ENCODE peak calls at places on chromosomes 3 and 15, in six cellular contexts. T is lower lobe of right lung, A is heart right ventricle, E is fibroblast of lung, Z is brain microvascular endothelial cell, N is neural progenitor cell. Y is an unnamed sample.

GRCh38 chr3:124158174-124158812 is 166.4 kb upstream of the ROPN1 start:
- DNase-seq in N (no peak), Z (no peak), T (no peak), A (no peak), E (no peak), Y (no peak)

GRCh38 chr15:76161153-76162049 is 101.6 kb downstream of the TMEM266 start:
- DNase-seq in E (peak; percentile 24), N (no peak), A (no peak), Z (no peak), T (no peak), Y (no peak)

GRCh38 chr3:40618158-40618557 is 93.4 kb downstream of the ZNF621 start:
- DNase-seq in E (no peak), T (no peak), A (no peak), N (no peak), Z (no peak), Y (no peak)

GRCh38 chr3:44963571-44964325 is 12.2 kb downstream of the ZDHHC3 start:
- DNase-seq in T (no peak), A (no peak), Z (no peak), E (no peak), N (no peak), Y (no peak)

GRCh38 chr3:48428088-48428862 is 1.6 kb downstream of the PLXNB1 start:
- DNase-seq in N (peak; percentile 77), T (peak; percentile 53), Z (no peak), A (no peak), E (no peak), Y (no peak)

GRCh38 chr3:12139111-12139511 is 19.6 kb downstream of the TIMP4 start:
- DNase-seq in N (peak; percentile 71), A (peak; percentile 39), T (no peak), Z (peak; percentile 73), E (peak; percentile 87), Y (peak; percentile 33)

GRCh38 chr3:170603770-170604510 is 18.1 kb upstream of the SLC7A14 start:
- DNase-seq in Z (peak; percentile 5), E (peak; percentile 38), N (no peak), A (no peak), T (no peak), Y (no peak)

GRCh38 chr3:126752303-126753190 is 48.5 kb downstream of the CHCHD6 start:
- DNase-seq in A (peak; percentile 80), N (peak; percentile 92), Z (peak; percentile 70), E (peak; percentile 78), T (peak; percentile 84), Y (peak; percentile 74)

GRCh38 chr3:107794664-107795443 is 272.1 kb downstream of the BBX start:
- DNase-seq in E (peak; percentile 22), A (no peak), N (no peak), Z (no peak), T (no peak), Y (peak; percentile 4)
- TF ChIP-seq CTCF in E (peak; percentile 38), A (peak; percentile 18), N (peak; percentile 31), Z (peak; percentile 37), T (peak; percentile 22), Y (no peak)

GRCh38 chr3:97686258-97686657 is 78.3 kb upstream of the ARL6 start:
- DNase-seq in Z (no peak), T (no peak), E (no peak), N (no peak), A (no peak), Y (no peak)
- H3K27ac ChIP-seq in Z (no peak overlapping the region), T (no peak overlapping the region), E (no peak overlapping the region), N (no peak overlapping the region), A (no peak overlapping the region), Y (no peak overlapping the region)

GRCh38 chr3:16663852-16664712 is 58.9 kb upstream of the DAZL start:
- DNase-seq in A (no peak), E (no peak), N (peak; percentile 17), Z (no peak), T (no peak), Y (no peak)

GRCh38 chr3:16658933-16659793 is 53.9 kb upstream of the DAZL start:
- DNase-seq in A (no peak), N (peak; percentile 15), T (no peak), E (no peak), Z (no peak), Y (no peak)

GRCh38 chr3:16653712-16654111 is 48.5 kb upstream of the DAZL start:
- DNase-seq in A (no peak), E (no peak), T (no peak), N (no peak), Z (no peak), Y (no peak)

GRCh38 chr3:16658004-16658932 is 53.0 kb upstream of the DAZL start:
- DNase-seq in E (no peak), A (no peak), N (peak; percentile 89), T (no peak), Z (no peak), Y (no peak)
- TF ChIP-seq CTCF in E (no peak), A (no peak), N (peak; percentile 56), T (no peak), Z (peak; percentile 57), Y (no peak)

GRCh38 chr15:69392352-69392751 is 21.8 kb upstream of the KIF23 start:
- DNase-seq in E (no peak), N (no peak), A (no peak), T (no peak), Z (no peak), Y (no peak)

GRCh38 chr15:69389426-69389825 is 24.7 kb upstream of the KIF23 start:
- DNase-seq in T (no peak), N (no peak), E (no peak), Z (no peak), A (no peak), Y (no peak)

GRCh38 chr15:69390575-69390974 is 23.6 kb upstream of the KIF23 start:
- DNase-seq in E (peak; percentile 55), N (no peak), T (no peak), Z (peak; percentile 48), A (no peak), Y (peak; percentile 95)

GRCh38 chr15:69393831-69394491 is 20.2 kb upstream of the KIF23 start:
- DNase-seq in N (no peak), E (no peak), T (no peak), A (no peak), Z (no peak), Y (peak; percentile 83)

GRCh38 chr15:69391046-69391757 is 22.9 kb upstream of the KIF23 start:
- DNase-seq in N (no peak), T (no peak), A (no peak), Z (no peak), E (no peak), Y (no peak)
- H3K27ac ChIP-seq in N (no peak overlapping the region), T (no peak overlapping the region), A (no peak overlapping the region), Z (no peak overlapping the region), E (no peak overlapping the region), Y (peak overlapping the region; percentile 49)

GRCh38 chr3:43426388-43426787 is 140.0 kb downstream of the SNRK start:
- DNase-seq in E (no peak), N (no peak), A (peak; percentile 76), T (no peak), Z (no peak), Y (no peak)
- TF ChIP-seq CTCF in E (no peak), N (no peak), A (no peak), T (no peak), Z (no peak), Y (no peak)

DNA sequence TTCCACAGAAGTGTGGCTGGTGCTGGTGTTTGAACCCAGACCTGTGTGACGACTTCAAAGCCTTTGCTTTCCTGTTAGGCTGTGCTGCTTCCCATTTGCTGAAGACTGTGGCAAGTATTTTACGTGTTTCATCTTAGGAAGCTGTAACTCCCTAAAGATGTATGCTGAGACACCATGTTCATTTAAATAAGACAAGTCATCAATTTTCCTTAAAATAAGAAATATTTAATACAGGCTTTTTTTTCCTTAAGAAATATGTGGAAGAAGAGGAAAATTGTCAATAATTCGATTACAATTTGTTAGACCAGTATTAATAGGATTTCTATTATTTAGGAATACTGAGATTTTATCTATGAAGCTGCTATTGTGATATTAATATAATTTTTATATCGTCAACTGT is 58.4 kb downstream of the LMLN start:
- DNase-seq in Z (no peak), N (no peak), E (no peak), T (no peak), A (no peak), Y (no peak)
- H3K27ac ChIP-seq in Z (no peak overlapping the region), N (no peak overlapping the region), E (no peak overlapping the region), T (no peak overlapping the region), A (no peak overlapping the region), Y (no peak overlapping the region)

DNA sequence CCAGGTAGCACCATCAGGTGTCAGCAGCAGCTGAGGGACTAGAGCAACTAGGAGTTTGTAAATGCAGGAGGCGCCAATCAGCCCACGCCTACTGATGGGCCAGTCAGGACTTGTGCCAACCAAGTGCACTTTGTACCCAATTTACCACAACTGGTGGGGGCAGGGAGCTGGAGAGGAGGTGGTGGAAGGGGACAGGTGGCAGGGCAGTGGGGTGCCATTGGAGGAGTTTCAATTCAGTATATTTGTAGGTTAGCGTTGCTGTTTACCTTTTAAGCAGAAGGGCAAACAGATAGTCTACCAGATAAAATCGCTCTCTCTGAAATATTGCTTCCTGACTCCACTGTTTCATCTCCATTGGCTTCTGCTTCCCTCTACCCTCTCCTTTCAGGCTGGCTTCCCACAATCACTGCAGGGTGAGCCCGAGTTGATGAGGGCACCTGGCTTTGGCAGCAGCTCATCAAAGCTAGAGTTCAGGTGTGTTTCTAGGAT is 75.7 kb downstream of the TRIM69 start:
- DNase-seq in A (no peak), Z (no peak), N (no peak), T (no peak), E (no peak), Y (no peak)
- TF ChIP-seq CTCF in A (no peak), Z (no peak), N (no peak), T (no peak), E (no peak), Y (no peak)

GRCh38 chr3:82033186-82033585 is 271.7 kb upstream of the GBE1 start:
- DNase-seq in T (no peak), A (no peak), Z (no peak), N (no peak), E (no peak), Y (no peak)
- H3K27ac ChIP-seq in T (no peak overlapping the region), A (no peak overlapping the region), Z (no peak overlapping the region), N (no peak overlapping the region), E (no peak overlapping the region), Y (no peak overlapping the region)

GRCh38 chr3:3893590-3893989 is 94.4 kb downstream of the LRRN1 start:
- DNase-seq in A (no peak), T (no peak), N (no peak), E (no peak), Z (no peak), Y (no peak)
- TF ChIP-seq CTCF in A (no peak), T (no peak), N (no peak), E (no peak), Z (no peak), Y (no peak)

GRCh38 chr3:75814797-75815196 is 29.4 kb upstream of the ZNF717 start:
- DNase-seq in N (no peak), Z (no peak), A (no peak), T (no peak), E (no peak), Y (no peak)
- H3K27ac ChIP-seq in N (no peak overlapping the region), Z (no peak overlapping the region), A (no peak overlapping the region), T (no peak overlapping the region), E (no peak overlapping the region), Y (no peak overlapping the region)